ENCODE peak calls at places on chromosome 13, in ten cellular contexts. G is HepG2, H is IMR-90, S is transverse colon, K is Peyer's patch, R is tibial nerve, Z is heart left ventricle, I is gastrocnemius medialis, A is thyroid gland, X is stomach. D is an unnamed sample.

GRCh38 chr13:72953391-72953960 is 105.3 kb upstream of the KLF5 start:
- DNase-seq in G (no peak), H (no peak), S (peak; percentile 78), K (no peak), R (no peak), Z (no peak), I (no peak), A (peak; percentile 92), X (peak; percentile 79), D (no peak)

GRCh38 chr13:32125221-32125621 is 93.6 kb downstream of the FRY start:
- DNase-seq in G (no peak), H (peak; percentile 26), S (no peak), K (no peak), R (peak; percentile 13), Z (no peak), I (peak; percentile 5), A (no peak), X (no peak), D (peak; percentile 23)

GRCh38 chr13:108352599-108352998 is 83.1 kb downstream of the TNFSF13B start:
- DNase-seq in G (no peak), H (no peak), S (no peak), K (no peak), R (no peak), Z (no peak), I (no peak), A (no peak), X (no peak), D (no peak)

GRCh38 chr13:51806571-51806970 is 2.6 kb upstream of the DHRS12 start:
- DNase-seq in G (no peak), H (peak; percentile 34), S (no peak), K (no peak), R (peak; percentile 50), Z (no peak), I (no peak), A (no peak), X (peak; percentile 56), D (no peak)

GRCh38 chr13:98848736-98849135 is 96.3 kb upstream of the SLC15A1 start:
- DNase-seq in G (no peak), H (peak; percentile 68), S (no peak), K (no peak), R (no peak), Z (no peak), I (no peak), A (no peak), X (no peak), D (no peak)

GRCh38 chr13:35016362-35017148 is 74.5 kb downstream of the NBEA start:
- DNase-seq in G (no peak), H (no peak), S (no peak), K (no peak), R (no peak), Z (no peak), I (no peak), A (no peak), X (no peak), D (no peak)

GRCh38 chr13:53694814-53695533 is 666.4 kb downstream of the OLFM4 start:
- DNase-seq in G (no peak), H (no peak), S (no peak), K (no peak), R (no peak), Z (no peak), I (no peak), A (no peak), X (no peak), D (no peak)

GRCh38 chr13:60267498-60268202 is 103.9 kb upstream of the DIAPH3 start:
- DNase-seq in G (no peak), H (no peak), S (peak; percentile 13), K (peak; percentile 18), R (no peak), Z (no peak), I (no peak), A (peak; percentile 37), X (no peak), D (no peak)

GRCh38 chr13:92297971-92298942 is 899.8 kb downstream of the GPC5 start:
- DNase-seq in G (no peak), H (no peak), S (no peak), K (no peak), R (no peak), Z (no peak), I (no peak), A (no peak), X (no peak), D (no peak)

GRCh38 chr13:25847145-25847544 is 204.7 kb downstream of the SHISA2 start:
- DNase-seq in G (no peak), H (no peak), S (no peak), K (no peak), R (no peak), Z (no peak), I (no peak), A (no peak), X (no peak), D (no peak)

GRCh38 chr13:24270639-24271131 is 38.7 kb upstream of the C1QTNF9 start:
- DNase-seq in G (peak; percentile 47), H (peak; percentile 47), S (peak; percentile 62), K (peak; percentile 71), R (peak; percentile 49), Z (peak; percentile 84), I (no peak), A (peak; percentile 89), X (peak; percentile 61), D (no peak)

GRCh38 chr13:30865131-30866009 is 40.7 kb upstream of the MEDAG start:
- DNase-seq in G (peak; percentile 80), H (peak; percentile 96), S (peak; percentile 80), K (peak; percentile 33), R (peak; percentile 69), Z (peak; percentile 82), I (peak; percentile 68), A (peak; percentile 84), X (peak; percentile 75), D (peak; percentile 96)
- TF ChIP-seq CTCF in G (peak; percentile 97), H (peak; percentile 90), S (peak; percentile 91), K (peak; percentile 91), R (peak; percentile 85), Z (peak; percentile 85), I (peak; percentile 86), A (peak; percentile 61), X (peak; percentile 76), D (no peak)

DNA sequence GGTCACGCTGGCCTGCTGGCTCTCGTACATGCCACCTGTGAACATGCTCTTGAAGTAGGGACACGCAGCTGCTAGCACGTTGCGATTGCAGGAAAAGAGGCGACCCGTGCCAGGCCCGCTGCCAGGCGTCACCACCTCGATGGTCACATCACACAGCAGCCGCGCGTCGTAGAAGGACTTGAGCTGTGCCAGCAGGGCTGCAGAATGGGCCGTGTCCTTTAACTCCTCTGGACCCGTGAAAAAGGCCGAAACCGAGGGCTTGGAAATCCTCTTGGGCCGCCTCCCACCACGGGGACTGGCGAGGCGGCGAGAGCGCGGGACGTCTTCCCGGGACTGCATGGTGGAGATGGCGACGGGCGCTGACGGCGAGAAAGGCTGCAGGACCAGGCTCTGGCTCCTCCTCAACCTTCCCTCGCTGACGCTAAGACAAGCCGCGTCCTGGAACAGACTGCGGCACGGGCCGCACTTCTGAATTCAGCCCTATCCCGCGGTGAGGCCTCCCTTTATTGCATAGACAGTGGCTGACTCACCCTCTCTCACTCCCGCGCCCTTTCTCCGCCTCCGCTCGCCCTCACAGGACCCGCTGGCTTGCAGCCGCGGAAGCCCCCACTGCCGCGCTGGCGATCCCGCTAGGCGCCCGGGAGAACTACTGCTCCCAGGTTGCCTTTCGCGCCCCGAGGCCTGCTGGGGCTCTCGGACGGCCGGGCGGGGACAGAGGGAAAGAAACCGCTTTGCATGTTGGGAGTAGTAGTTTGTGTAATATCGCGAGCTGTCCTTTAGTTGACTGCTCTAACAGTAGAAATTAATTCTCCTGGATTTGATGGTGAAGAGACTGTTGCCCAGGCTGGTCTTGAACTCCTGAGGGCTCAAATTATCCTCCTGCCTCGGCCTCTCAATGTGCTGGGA is at the start of gene KBTBD7:
- DNase-seq in G (peak; percentile 91), H (peak; percentile 98), S (peak; percentile 94), K (peak; percentile 91), R (peak; percentile 84), Z (peak; percentile 97), I (peak; percentile 90), A (peak; percentile 93), X (peak; percentile 92), D (peak; percentile 92)
- TF ChIP-seq POLR2A in G (peak; percentile 92), H (peak; percentile 67), S (peak; percentile 65), K (peak; percentile 24), R (peak; percentile 28), Z (no peak), I (peak; percentile 79), A (no peak), X (peak; percentile 28), D (no peak)

GRCh38 chr13:27959976-27960361 is 9.1 kb downstream of the CDX2 start:
- DNase-seq in G (no peak), H (no peak), S (no peak), K (no peak), R (no peak), Z (no peak), I (no peak), A (no peak), X (no peak), D (no peak)
- H3K4me3 ChIP-seq in G (peak overlapping the region; percentile 77), H (no peak overlapping the region), S (no peak overlapping the region), K (no peak overlapping the region), R (no peak overlapping the region), Z (peak overlapping the region; percentile 33), I (peak overlapping the region; percentile 58), A (peak overlapping the region; percentile 10), X (peak overlapping the region; percentile 58), D (no peak overlapping the region)

GRCh38 chr13:94548382-94549240 is 47.3 kb downstream of the TGDS start:
- DNase-seq in G (peak; percentile 49), H (peak; percentile 29), S (peak; percentile 59), K (peak; percentile 58), R (peak; percentile 37), Z (peak; percentile 65), I (peak; percentile 7), A (peak; percentile 68), X (peak; percentile 32), D (no peak)
- TF ChIP-seq CTCF in G (peak; percentile 68), H (peak; percentile 4), S (no peak), K (no peak), R (no peak), Z (no peak), I (no peak), A (no peak), X (no peak), D (no peak)